ENCODE peak calls at places on chromosomes 3 and 15, in four cellular contexts. L is thoracic aorta, T is ascending aorta, B is IMR-90. H is an unnamed sample.

GRCh38 chr3:12750223-12750622 is 8.8 kb downstream of the TMEM40 start:
- DNase-seq in B (peak; percentile 86), L (no peak), T (no peak), H (no peak)

GRCh38 chr3:5019411-5020261 is 40.4 kb downstream of the BHLHE40 start:
- DNase-seq in T (no peak), L (no peak), B (no peak), H (peak; percentile 90)

GRCh38 chr3:84738101-84738500 is 220.7 kb upstream of the CADM2 start:
- DNase-seq in T (no peak), B (no peak), L (no peak), H (no peak)

GRCh38 chr3:69806735-69807438 is 67.6 kb downstream of the MITF start:
- DNase-seq in L (no peak), T (no peak), B (peak; percentile 85), H (no peak)

GRCh38 chr15:73120269-73120668 is 68.0 kb downstream of the NEO1 start:
- DNase-seq in B (no peak), L (no peak), T (no peak), H (no peak)

GRCh38 chr15:90020041-90020735 is 19.1 kb downstream of the ZNF710 start:
- DNase-seq in L (no peak), B (no peak), T (peak; percentile 63), H (no peak)

GRCh38 chr3:11235385-11235784 is 36.8 kb upstream of the ATG7 start:
- DNase-seq in T (no peak), L (no peak), B (no peak), H (no peak)

GRCh38 chr3:64612082-64612860 is 75.5 kb downstream of the ADAMTS9 start:
- DNase-seq in L (no peak), B (peak; percentile 49), T (no peak), H (no peak)

GRCh38 chr3:173045770-173046382 is 95.2 kb downstream of the SPATA16 start:
- DNase-seq in B (no peak), L (no peak), T (no peak), H (no peak)

GRCh38 chr15:67096536-67097294 is 31.3 kb downstream of the SMAD3 start:
- DNase-seq in B (peak; percentile 72), L (no peak), T (no peak), H (no peak)

GRCh38 chr3:146065573-146066006 is 95.4 kb downstream of the PLOD2 start:
- DNase-seq in T (no peak), L (no peak), B (peak; percentile 76), H (peak; percentile 45)

GRCh38 chr3:148333091-148333490 is 364.6 kb upstream of the AGTR1 start:
- DNase-seq in B (no peak), L (no peak), T (no peak), H (no peak)

GRCh38 chr3:108437439-108437838 is 73.0 kb downstream of the MYH15 start:
- DNase-seq in T (no peak), B (no peak), L (no peak), H (no peak)

GRCh38 chr3:3800685-3801509 is 1.7 kb downstream of the LRRN1 start:
- DNase-seq in L (no peak), T (no peak), B (no peak), H (no peak)

GRCh38 chr3:152280539-152280938 is 11.8 kb downstream of the MBNL1 start:
- DNase-seq in L (no peak), B (no peak), T (no peak), H (no peak)

GRCh38 chr3:152277198-152277597 is 8.5 kb downstream of the MBNL1 start:
- DNase-seq in T (no peak), B (no peak), L (no peak), H (no peak)

GRCh38 chr3:152278674-152279427 is 10.1 kb downstream of the MBNL1 start:
- DNase-seq in T (no peak), B (no peak), L (no peak), H (no peak)

GRCh38 chr3:152281032-152281713 is 12.4 kb downstream of the MBNL1 start:
- DNase-seq in T (no peak), L (no peak), B (no peak), H (no peak)

DNA sequence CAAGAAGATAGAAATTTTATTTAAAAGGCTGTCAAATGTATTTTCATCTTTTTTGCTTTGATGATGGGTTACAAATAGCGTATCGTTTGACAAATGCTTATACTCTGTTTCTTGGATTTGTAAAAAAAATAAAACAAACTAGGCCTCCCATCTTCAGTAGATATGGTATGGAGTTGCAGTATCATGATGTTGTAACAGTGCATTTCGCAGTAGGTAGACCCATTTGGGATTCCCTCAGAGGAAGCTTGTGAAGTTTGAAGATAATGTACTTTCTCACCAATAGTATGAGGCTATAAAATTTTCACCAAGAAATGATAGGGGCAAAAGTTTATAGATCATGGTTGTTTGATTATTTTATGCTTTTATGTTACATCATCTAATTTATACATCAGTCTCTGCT is 10.7 kb downstream of the MBNL1 start:
- DNase-seq in T (no peak), B (no peak), L (no peak), H (no peak)
- H3K4me3 ChIP-seq in T (no peak overlapping the region), B (no peak overlapping the region), L (peak overlapping the region; percentile 44), H (no peak overlapping the region)

DNA sequence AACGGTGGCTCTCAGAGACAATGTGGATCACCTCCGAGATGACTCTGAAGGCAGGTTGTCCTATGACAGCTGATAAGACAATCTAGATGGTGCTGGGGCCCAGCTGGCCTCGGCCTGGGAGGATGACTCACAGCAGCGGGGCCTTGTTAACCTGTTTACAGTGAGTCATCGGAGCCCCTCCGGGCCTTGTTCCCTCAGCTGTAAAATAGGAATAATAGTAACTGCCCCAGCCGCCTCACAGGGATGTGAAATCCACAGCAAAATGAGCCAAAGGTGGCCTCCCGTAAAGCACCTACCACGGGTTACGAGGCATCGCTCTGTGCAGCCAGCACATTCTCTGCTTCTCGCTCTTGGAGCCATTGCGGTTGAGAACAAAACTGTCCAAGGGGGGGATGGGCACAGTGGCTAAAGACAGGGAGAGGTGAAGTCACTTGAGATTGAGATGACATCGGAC is 88.6 kb upstream of the RASGRF1 start:
- DNase-seq in L (no peak), T (no peak), B (peak; percentile 55), H (no peak)
- H3K4me3 ChIP-seq in L (no peak overlapping the region), T (no peak overlapping the region), B (no peak overlapping the region), H (no peak overlapping the region)

GRCh38 chr15:24861014-24861690 is 93.6 kb upstream of the SNRPN start:
- DNase-seq in T (no peak), L (no peak), B (peak; percentile 46), H (no peak)

GRCh38 chr15:24857777-24858176 is 97.0 kb upstream of the SNRPN start:
- DNase-seq in B (peak; percentile 61), L (no peak), T (no peak), H (no peak)

GRCh38 chr15:24857094-24857437 is 97.7 kb upstream of the SNRPN start:
- DNase-seq in T (no peak), L (no peak), B (peak; percentile 15), H (no peak)

GRCh38 chr15:24858737-24859601 is 95.8 kb upstream of the SNRPN start:
- DNase-seq in L (no peak), B (peak; percentile 78), T (no peak), H (no peak)

GRCh38 chr15:24856397-24857093 is 98.2 kb upstream of the SNRPN start:
- DNase-seq in B (peak; percentile 79), T (peak; percentile 79), L (no peak), H (no peak)
- H3K4me3 ChIP-seq in B (peak overlapping the region; percentile 89), T (no peak overlapping the region), L (peak overlapping the region; percentile 67), H (no peak overlapping the region)

GRCh38 chr15:63045438-63046278 is 3.1 kb downstream of the TPM1 start:
- DNase-seq in L (no peak), T (no peak), B (no peak), H (no peak)
- H3K4me3 ChIP-seq in L (peak overlapping the region; percentile 83), T (peak overlapping the region; percentile 76), B (peak overlapping the region; percentile 84), H (no peak overlapping the region)

DNA sequence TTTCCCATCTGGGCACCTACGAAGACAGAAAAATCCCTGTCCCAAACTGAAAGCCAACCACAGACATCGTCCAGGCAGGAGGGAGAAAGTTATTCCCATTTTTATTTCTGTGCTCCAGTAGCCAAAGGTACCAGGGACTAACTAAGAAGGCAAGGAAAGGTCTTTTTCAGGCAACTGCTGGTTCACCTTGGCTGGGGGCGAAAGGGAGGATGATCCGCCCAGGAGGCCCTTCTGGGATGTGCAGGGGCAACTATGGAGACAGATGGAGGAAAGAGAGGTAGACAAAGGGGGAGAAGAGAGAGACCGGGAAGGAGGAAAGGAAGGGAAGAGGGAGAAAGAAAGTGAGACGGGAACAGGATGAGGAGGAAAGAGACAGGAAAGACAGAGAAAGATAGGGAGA is 13.3 kb downstream of the WNT5A start:
- DNase-seq in B (no peak), T (no peak), L (no peak), H (no peak)
- H3K4me3 ChIP-seq in B (no peak overlapping the region), T (no peak overlapping the region), L (no peak overlapping the region), H (no peak overlapping the region)

DNA sequence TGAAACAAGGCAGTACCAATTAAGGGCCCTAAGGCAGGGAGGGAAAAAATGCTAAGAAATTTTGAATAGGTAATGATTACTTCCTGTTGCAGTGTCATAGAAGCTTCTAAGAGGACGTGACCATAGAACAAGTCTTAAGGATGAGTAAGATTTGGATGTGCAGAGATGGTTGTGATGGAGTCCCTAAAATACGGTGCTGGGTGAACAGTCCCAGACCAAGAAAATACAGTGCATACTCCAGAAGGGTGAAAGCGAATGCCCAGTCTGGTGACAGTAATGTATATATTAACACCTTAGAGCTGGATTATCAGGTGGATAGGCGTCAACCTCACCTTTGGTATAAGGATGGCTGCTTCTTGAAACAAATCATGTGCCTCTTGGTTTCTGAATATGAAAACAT is 101.3 kb upstream of the TP63 start:
- DNase-seq in B (no peak), L (no peak), T (no peak), H (no peak)
- H3K4me3 ChIP-seq in B (no peak overlapping the region), L (no peak overlapping the region), T (no peak overlapping the region), H (no peak overlapping the region)

GRCh38 chr3:152309535-152310317 is 41.0 kb downstream of the MBNL1 start:
- DNase-seq in T (no peak), L (no peak), B (peak; percentile 83), H (no peak)

GRCh38 chr3:152308475-152308844 is 39.7 kb downstream of the MBNL1 start:
- DNase-seq in L (no peak), B (no peak), T (no peak), H (no peak)

GRCh38 chr3:152309031-152309430 is 40.3 kb downstream of the MBNL1 start:
- DNase-seq in B (no peak), T (no peak), L (no peak), H (no peak)

GRCh38 chr3:152305075-152305474 is 36.3 kb downstream of the MBNL1 start:
- DNase-seq in B (no peak), T (no peak), L (no peak), H (no peak)

GRCh38 chr3:152307829-152308474 is 39.2 kb downstream of the MBNL1 start:
- DNase-seq in T (no peak), B (peak; percentile 66), L (no peak), H (no peak)
- H3K4me3 ChIP-seq in T (no peak overlapping the region), B (no peak overlapping the region), L (peak overlapping the region; percentile 47), H (no peak overlapping the region)

H was measured in Jurkat, Clone E6-1.